ENCODE peak calls at places on chromosomes 13 and 19, in ten cellular contexts. One of them, this sample, is unnamed.

GRCh38 chr19:41691268-41691970 is 3.3 kb upstream of the CEACAM7 start:
- DNase-seq in HFFc6: no peak
- DNase-seq in Caco-2: no peak
- DNase-seq in heart left ventricle: no peak
- DNase-seq in dorsolateral prefrontal cortex: no peak
- DNase-seq in suprapubic skin: no peak
- DNase-seq in tibial nerve: no peak
- DNase-seq in spleen: no peak
- DNase-seq in SK-N-SH: peak
- DNase-seq in osteocyte: no peak
- DNase-seq in this sample: peak

GRCh38 chr19:6761053-6761676 is 6.1 kb downstream of the SH2D3A start:
- DNase-seq in SK-N-SH: peak
- DNase-seq in heart left ventricle: no peak
- DNase-seq in HFFc6: no peak
- DNase-seq in Caco-2: peak
- DNase-seq in suprapubic skin: no peak
- DNase-seq in dorsolateral prefrontal cortex: no peak
- DNase-seq in osteocyte: no peak
- DNase-seq in tibial nerve: no peak
- DNase-seq in spleen: no peak
- DNase-seq in this sample: peak

GRCh38 chr13:45167611-45168554 is 33.0 kb downstream of the KCTD4 start:
- DNase-seq in SK-N-SH: no peak
- DNase-seq in spleen: no peak
- DNase-seq in dorsolateral prefrontal cortex: no peak
- DNase-seq in HFFc6: no peak
- DNase-seq in Caco-2: no peak
- DNase-seq in tibial nerve: no peak
- DNase-seq in osteocyte: no peak
- DNase-seq in heart left ventricle: peak
- DNase-seq in suprapubic skin: no peak
- DNase-seq in this sample: no peak

GRCh38 chr13:98909016-98909415 is 68.8 kb downstream of the DOCK9 start:
- DNase-seq in SK-N-SH: no peak
- DNase-seq in tibial nerve: no peak
- DNase-seq in suprapubic skin: no peak
- DNase-seq in spleen: no peak
- DNase-seq in dorsolateral prefrontal cortex: no peak
- DNase-seq in Caco-2: no peak
- DNase-seq in HFFc6: peak
- DNase-seq in heart left ventricle: no peak
- DNase-seq in osteocyte: no peak
- DNase-seq in this sample: no peak

GRCh38 chr19:32647361-32647760 is 27.6 kb downstream of the ANKRD27 start:
- DNase-seq in suprapubic skin: no peak
- DNase-seq in heart left ventricle: no peak
- DNase-seq in Caco-2: no peak
- DNase-seq in osteocyte: no peak
- DNase-seq in dorsolateral prefrontal cortex: no peak
- DNase-seq in SK-N-SH: peak
- DNase-seq in tibial nerve: no peak
- DNase-seq in spleen: no peak
- DNase-seq in HFFc6: no peak
- DNase-seq in this sample: no peak

GRCh38 chr13:110644892-110645521 is 29.7 kb downstream of the NAXD start:
- DNase-seq in osteocyte: peak
- DNase-seq in dorsolateral prefrontal cortex: peak
- DNase-seq in Caco-2: no peak
- DNase-seq in suprapubic skin: peak
- DNase-seq in heart left ventricle: peak
- DNase-seq in spleen: peak
- DNase-seq in tibial nerve: no peak
- DNase-seq in HFFc6: peak
- DNase-seq in SK-N-SH: peak
- DNase-seq in this sample: peak

GRCh38 chr19:4140237-4140711 is 13.2 kb upstream of the CREB3L3 start:
- DNase-seq in osteocyte: no peak
- DNase-seq in HFFc6: peak
- DNase-seq in suprapubic skin: no peak
- DNase-seq in SK-N-SH: peak
- DNase-seq in Caco-2: peak
- DNase-seq in heart left ventricle: peak
- DNase-seq in dorsolateral prefrontal cortex: peak
- DNase-seq in spleen: peak
- DNase-seq in tibial nerve: no peak
- DNase-seq in this sample: peak

GRCh38 chr13:113150545-113151365 is 7.7 kb upstream of the PROZ start:
- DNase-seq in osteocyte: peak
- DNase-seq in spleen: no peak
- DNase-seq in SK-N-SH: no peak
- DNase-seq in heart left ventricle: no peak
- DNase-seq in Caco-2: no peak
- DNase-seq in tibial nerve: no peak
- DNase-seq in suprapubic skin: no peak
- DNase-seq in HFFc6: no peak
- DNase-seq in dorsolateral prefrontal cortex: no peak
- DNase-seq in this sample: no peak

GRCh38 chr19:1401889-1402217 is 511 bp upstream of the GAMT start:
- DNase-seq in dorsolateral prefrontal cortex: no peak
- DNase-seq in osteocyte: no peak
- DNase-seq in SK-N-SH: no peak
- DNase-seq in suprapubic skin: no peak
- DNase-seq in Caco-2: no peak
- DNase-seq in tibial nerve: no peak
- DNase-seq in heart left ventricle: no peak
- DNase-seq in spleen: no peak
- DNase-seq in HFFc6: no peak
- DNase-seq in this sample: no peak
- TF ChIP-seq CTCF in dorsolateral prefrontal cortex: no peak
- TF ChIP-seq CTCF in osteocyte: no peak
- TF ChIP-seq CTCF in SK-N-SH: peak
- TF ChIP-seq CTCF in suprapubic skin: no peak
- TF ChIP-seq CTCF in Caco-2: no peak
- TF ChIP-seq CTCF in tibial nerve: no peak
- TF ChIP-seq CTCF in heart left ventricle: no peak
- TF ChIP-seq CTCF in spleen: no peak
- TF ChIP-seq CTCF in HFFc6: no peak
- TF ChIP-seq CTCF in this sample: no peak

GRCh38 chr19:50839712-50840655 is 6.6 kb upstream of the KLK15 start:
- DNase-seq in HFFc6: no peak
- DNase-seq in SK-N-SH: no peak
- DNase-seq in suprapubic skin: no peak
- DNase-seq in Caco-2: no peak
- DNase-seq in osteocyte: no peak
- DNase-seq in dorsolateral prefrontal cortex: no peak
- DNase-seq in spleen: no peak
- DNase-seq in tibial nerve: no peak
- DNase-seq in heart left ventricle: no peak
- DNase-seq in this sample: no peak

GRCh38 chr19:50836543-50837195 is 3.3 kb upstream of the KLK15 start:
- DNase-seq in dorsolateral prefrontal cortex: no peak
- DNase-seq in Caco-2: no peak
- DNase-seq in tibial nerve: no peak
- DNase-seq in SK-N-SH: no peak
- DNase-seq in HFFc6: no peak
- DNase-seq in osteocyte: no peak
- DNase-seq in heart left ventricle: no peak
- DNase-seq in spleen: peak
- DNase-seq in suprapubic skin: no peak
- DNase-seq in this sample: no peak

GRCh38 chr19:50835785-50836542 is 2.6 kb upstream of the KLK15 start:
- DNase-seq in Caco-2: peak
- DNase-seq in osteocyte: peak
- DNase-seq in spleen: peak
- DNase-seq in HFFc6: peak
- DNase-seq in tibial nerve: peak
- DNase-seq in SK-N-SH: peak
- DNase-seq in dorsolateral prefrontal cortex: peak
- DNase-seq in suprapubic skin: no peak
- DNase-seq in heart left ventricle: peak
- DNase-seq in this sample: peak

GRCh38 chr19:50837300-50837699 is 3.9 kb upstream of the KLK15 start:
- DNase-seq in dorsolateral prefrontal cortex: no peak
- DNase-seq in SK-N-SH: no peak
- DNase-seq in spleen: peak
- DNase-seq in heart left ventricle: no peak
- DNase-seq in osteocyte: no peak
- DNase-seq in Caco-2: no peak
- DNase-seq in suprapubic skin: no peak
- DNase-seq in tibial nerve: no peak
- DNase-seq in HFFc6: no peak
- DNase-seq in this sample: no peak

DNA sequence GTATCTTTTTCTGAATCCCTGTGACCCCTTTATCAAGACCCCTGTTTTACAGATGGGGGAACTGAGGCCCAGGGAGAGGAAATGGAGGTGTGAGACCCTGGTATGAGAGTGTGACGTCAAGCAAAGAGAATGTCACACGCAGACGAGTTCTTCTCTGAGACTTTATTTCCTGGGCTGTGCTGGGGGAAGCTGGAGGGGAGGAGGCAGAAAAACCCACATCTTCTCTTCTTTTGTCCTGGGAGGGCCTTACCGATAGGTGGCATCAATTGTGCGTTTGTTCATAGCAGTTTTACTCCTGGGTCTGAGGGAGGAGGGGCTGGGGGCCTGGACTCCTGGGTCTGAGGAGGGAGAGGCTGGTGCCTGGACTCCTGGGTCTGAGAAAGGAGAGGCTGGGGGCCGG is 4.9 kb upstream of the KLK15 start:
- DNase-seq in dorsolateral prefrontal cortex: no peak
- DNase-seq in osteocyte: no peak
- DNase-seq in HFFc6: no peak
- DNase-seq in heart left ventricle: no peak
- DNase-seq in tibial nerve: no peak
- DNase-seq in suprapubic skin: no peak
- DNase-seq in spleen: no peak
- DNase-seq in Caco-2: no peak
- DNase-seq in SK-N-SH: no peak
- DNase-seq in this sample: peak
- TF ChIP-seq CTCF in dorsolateral prefrontal cortex: no peak
- TF ChIP-seq CTCF in osteocyte: no peak
- TF ChIP-seq CTCF in HFFc6: no peak
- TF ChIP-seq CTCF in heart left ventricle: no peak
- TF ChIP-seq CTCF in tibial nerve: no peak
- TF ChIP-seq CTCF in suprapubic skin: no peak
- TF ChIP-seq CTCF in spleen: no peak
- TF ChIP-seq CTCF in Caco-2: no peak
- TF ChIP-seq CTCF in SK-N-SH: peak
- TF ChIP-seq CTCF in this sample: no peak

GRCh38 chr13:23865065-23865464 is 24.1 kb downstream of the MIPEP start:
- DNase-seq in SK-N-SH: no peak
- DNase-seq in tibial nerve: no peak
- DNase-seq in suprapubic skin: no peak
- DNase-seq in HFFc6: no peak
- DNase-seq in spleen: no peak
- DNase-seq in osteocyte: no peak
- DNase-seq in Caco-2: no peak
- DNase-seq in heart left ventricle: no peak
- DNase-seq in dorsolateral prefrontal cortex: no peak
- DNase-seq in this sample: no peak

GRCh38 chr13:23867027-23867491 is 22.1 kb downstream of the MIPEP start:
- DNase-seq in tibial nerve: no peak
- DNase-seq in osteocyte: no peak
- DNase-seq in HFFc6: peak
- DNase-seq in heart left ventricle: no peak
- DNase-seq in suprapubic skin: no peak
- DNase-seq in Caco-2: no peak
- DNase-seq in spleen: no peak
- DNase-seq in dorsolateral prefrontal cortex: no peak
- DNase-seq in SK-N-SH: no peak
- DNase-seq in this sample: peak

GRCh38 chr13:23865898-23866297 is 23.3 kb downstream of the MIPEP start:
- DNase-seq in dorsolateral prefrontal cortex: no peak
- DNase-seq in Caco-2: no peak
- DNase-seq in suprapubic skin: no peak
- DNase-seq in tibial nerve: no peak
- DNase-seq in osteocyte: no peak
- DNase-seq in HFFc6: no peak
- DNase-seq in heart left ventricle: no peak
- DNase-seq in SK-N-SH: no peak
- DNase-seq in spleen: no peak
- DNase-seq in this sample: no peak

GRCh38 chr13:23868521-23868920 is 20.7 kb downstream of the MIPEP start:
- DNase-seq in Caco-2: no peak
- DNase-seq in SK-N-SH: no peak
- DNase-seq in spleen: no peak
- DNase-seq in heart left ventricle: no peak
- DNase-seq in tibial nerve: no peak
- DNase-seq in suprapubic skin: no peak
- DNase-seq in osteocyte: no peak
- DNase-seq in HFFc6: peak
- DNase-seq in dorsolateral prefrontal cortex: no peak
- DNase-seq in this sample: peak

DNA sequence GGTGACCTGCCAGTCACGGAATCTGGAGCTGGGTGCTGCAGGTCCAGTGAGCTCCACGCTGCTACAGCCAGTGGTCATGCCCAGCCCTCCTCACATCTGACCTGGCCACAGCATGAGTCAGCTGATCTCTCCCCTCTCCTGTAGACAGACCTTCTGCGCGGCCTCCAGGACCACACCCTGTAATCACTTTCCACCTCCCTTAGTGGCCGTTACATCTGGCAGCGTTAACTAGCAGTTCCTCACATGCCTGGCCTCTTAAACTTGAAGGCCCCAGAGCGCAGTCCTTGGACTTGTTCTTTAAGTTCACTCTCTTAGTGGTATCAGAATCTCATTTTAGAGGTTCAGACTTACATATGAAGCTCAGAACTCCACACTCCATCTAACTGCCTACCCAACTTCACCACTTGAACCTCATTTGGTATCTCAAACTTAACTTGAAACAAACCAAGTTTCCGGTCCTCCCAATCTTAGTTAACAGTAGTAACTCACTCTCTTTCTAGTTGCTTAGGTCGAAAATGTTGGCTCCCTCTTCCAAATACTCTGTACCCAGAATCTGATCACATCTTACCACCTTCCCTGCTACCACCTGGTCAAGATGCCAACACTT is 22.7 kb downstream of the MIPEP start:
- DNase-seq in SK-N-SH: no peak
- DNase-seq in spleen: no peak
- DNase-seq in tibial nerve: no peak
- DNase-seq in Caco-2: no peak
- DNase-seq in dorsolateral prefrontal cortex: no peak
- DNase-seq in heart left ventricle: no peak
- DNase-seq in osteocyte: no peak
- DNase-seq in HFFc6: no peak
- DNase-seq in suprapubic skin: no peak
- DNase-seq in this sample: no peak
- TF ChIP-seq CTCF in SK-N-SH: no peak
- TF ChIP-seq CTCF in spleen: no peak
- TF ChIP-seq CTCF in tibial nerve: no peak
- TF ChIP-seq CTCF in Caco-2: no peak
- TF ChIP-seq CTCF in dorsolateral prefrontal cortex: no peak
- TF ChIP-seq CTCF in heart left ventricle: no peak
- TF ChIP-seq CTCF in osteocyte: no peak
- TF ChIP-seq CTCF in HFFc6: no peak
- TF ChIP-seq CTCF in suprapubic skin: no peak
- TF ChIP-seq CTCF in this sample: no peak

DNA sequence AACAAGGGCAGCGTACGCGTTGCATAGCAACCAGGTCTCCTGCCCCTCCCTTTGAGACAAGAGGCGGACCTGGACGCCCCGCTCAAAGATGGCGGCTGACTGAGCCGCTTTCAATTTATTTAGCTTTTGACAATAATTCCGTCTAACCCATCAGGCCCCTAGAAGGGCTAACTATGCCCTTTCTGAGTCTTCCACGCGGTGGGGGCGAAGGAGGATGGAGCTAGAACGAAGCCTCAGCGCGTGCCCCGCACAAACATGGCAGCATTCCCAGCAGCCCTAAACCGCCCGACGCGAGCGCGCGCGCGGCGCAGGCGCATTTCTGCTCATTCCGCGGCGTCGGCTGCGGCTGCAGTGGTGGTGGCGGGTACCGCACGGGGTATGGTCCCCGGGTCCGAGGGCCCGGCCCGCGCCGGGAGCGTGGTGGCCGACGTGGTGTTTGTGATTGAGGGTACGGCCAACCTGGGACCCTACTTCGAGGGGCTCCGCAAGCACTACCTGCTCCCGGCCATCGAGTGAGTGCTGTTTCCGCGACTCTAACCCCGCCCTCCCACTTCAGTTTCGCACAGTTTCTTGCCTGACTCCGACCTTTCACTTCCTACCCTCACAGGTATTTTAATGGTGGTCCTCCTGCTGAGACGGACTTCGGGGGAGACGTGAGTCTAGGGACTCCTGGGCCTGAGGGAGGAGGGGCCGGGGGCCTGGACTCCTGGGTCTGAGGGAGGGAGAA is at the start of gene MED25:
- DNase-seq in Caco-2: peak
- DNase-seq in spleen: peak
- DNase-seq in SK-N-SH: peak
- DNase-seq in tibial nerve: peak
- DNase-seq in HFFc6: peak
- DNase-seq in osteocyte: peak
- DNase-seq in heart left ventricle: peak
- DNase-seq in suprapubic skin: peak
- DNase-seq in dorsolateral prefrontal cortex: peak
- DNase-seq in this sample: peak
- TF ChIP-seq CTCF in Caco-2: peak
- TF ChIP-seq CTCF in spleen: peak
- TF ChIP-seq CTCF in SK-N-SH: no peak
- TF ChIP-seq CTCF in tibial nerve: peak
- TF ChIP-seq CTCF in HFFc6: peak
- TF ChIP-seq CTCF in osteocyte: peak
- TF ChIP-seq CTCF in heart left ventricle: no peak
- TF ChIP-seq CTCF in suprapubic skin: peak
- TF ChIP-seq CTCF in dorsolateral prefrontal cortex: peak
- TF ChIP-seq CTCF in this sample: no peak

This sample was measured in cardiac fibroblast.